ENCODE peak calls at places on chromosome 5, in seven cellular contexts. C is heart left ventricle, W is colonic mucosa, U is uterus, X is ovary, G is heart right ventricle, A is lower lobe of right lung. D is an unnamed sample.

GRCh38 chr5:54944364-54944763 is 41.0 kb downstream of the ESM1 start:
- DNase-seq in X (no peak), C (no peak), U (no peak), A (no peak), W (no peak), G (peak), D (no peak)

GRCh38 chr5:116071211-116071610 is 13.6 kb upstream of the COMMD10 start:
- DNase-seq in U (no peak), X (no peak), C (no peak), W (no peak), A (no peak), G (no peak), D (no peak)

GRCh38 chr5:1180096-1180495 is 21.3 kb upstream of the SLC6A19 start:
- DNase-seq in C (no peak), W (no peak), U (no peak), G (no peak), A (peak), X (no peak), D (no peak)

GRCh38 chr5:111675540-111675939 is 81.5 kb downstream of the NREP start:
- DNase-seq in G (no peak), C (no peak), W (no peak), X (no peak), U (no peak), A (no peak), D (no peak)

GRCh38 chr5:19874811-19875210 is 113.2 kb downstream of the CDH18 start:
- DNase-seq in U (no peak), W (no peak), A (no peak), C (no peak), X (no peak), G (no peak), D (no peak)

GRCh38 chr5:120101771-120102170 is 362.3 kb upstream of the PRR16 start:
- DNase-seq in X (no peak), U (no peak), A (no peak), W (no peak), G (no peak), C (no peak), D (no peak)

GRCh38 chr5:18792145-18792544 is 1157.9 kb downstream of the TAF11L14 start:
- DNase-seq in X (no peak), C (no peak), A (no peak), G (no peak), U (no peak), W (no peak), D (peak)

GRCh38 chr5:92371171-92371888 is 988.2 kb upstream of the ARRDC3 start:
- DNase-seq in C (no peak), U (no peak), G (no peak), A (no peak), X (no peak), W (no peak), D (no peak)

GRCh38 chr5:11335881-11336760 is 568.1 kb downstream of the CTNND2 start:
- DNase-seq in U (no peak), G (no peak), W (no peak), X (no peak), A (no peak), C (no peak), D (no peak)

GRCh38 chr5:177545487-177546261 is 8.7 kb downstream of the FAM193B start:
- DNase-seq in X (no peak), C (peak), G (peak), A (peak), W (peak), U (peak), D (no peak)

GRCh38 chr5:150340614-150341265 is 16.8 kb upstream of the TCOF1 start:
- DNase-seq in C (no peak), A (no peak), W (no peak), X (no peak), G (no peak), U (no peak), D (no peak)

GRCh38 chr5:1490360-1490759 is 33.4 kb downstream of the LPCAT1 start:
- DNase-seq in U (no peak), W (no peak), X (no peak), G (no peak), A (no peak), C (no peak), D (no peak)

GRCh38 chr5:142171270-142171669 is 62.7 kb downstream of the NDFIP1 start:
- DNase-seq in G (no peak), X (no peak), C (no peak), U (no peak), A (no peak), W (no peak), D (no peak)

GRCh38 chr5:175873090-175873454 is 1.7 kb downstream of the CPLX2 start:
- DNase-seq in G (no peak), W (no peak), X (no peak), U (no peak), C (no peak), A (peak), D (no peak)

DNA sequence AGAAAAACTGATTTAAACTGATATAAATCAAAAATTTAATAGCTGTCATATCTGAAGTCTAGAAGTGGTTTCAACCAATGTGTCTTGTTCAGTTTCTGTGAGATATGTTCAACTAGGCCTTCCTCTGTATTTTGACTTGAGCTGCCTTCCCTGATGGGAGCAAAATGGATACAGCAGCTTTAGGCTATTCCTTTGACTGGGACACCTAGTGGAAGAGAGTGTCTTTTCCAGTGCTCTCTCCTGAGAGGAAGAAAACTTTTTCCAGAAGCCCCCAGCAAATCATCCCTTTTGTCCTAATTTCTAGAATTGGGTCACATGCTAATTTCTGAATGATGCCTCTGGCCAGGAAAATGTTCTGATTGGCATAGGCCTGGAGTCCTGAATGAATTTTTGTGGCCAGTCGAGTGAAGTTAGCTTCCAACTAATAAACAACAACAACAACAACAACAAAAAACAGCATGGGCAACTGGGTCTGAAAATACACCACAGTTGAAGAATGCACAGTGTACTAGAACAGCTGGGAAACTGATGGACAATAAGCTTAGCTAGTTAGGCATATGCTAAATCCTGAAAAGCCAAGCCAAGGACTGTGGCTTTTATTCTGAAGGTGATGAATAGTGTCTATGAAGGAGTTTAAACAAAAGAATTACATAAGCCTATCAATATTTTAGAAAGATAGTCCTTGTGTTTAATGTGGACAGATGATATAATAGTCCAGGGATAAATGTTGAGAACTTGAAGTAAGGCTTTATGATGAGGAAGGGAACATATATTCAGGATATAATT is 125.7 kb downstream of the FBN2 start:
- DNase-seq in X (no peak), G (no peak), C (no peak), W (no peak), U (no peak), A (no peak), D (no peak)
- TF ChIP-seq CTCF in X (no peak), G (no peak), C (no peak), W (no peak), U (no peak), A (no peak), D (no peak)

DNA sequence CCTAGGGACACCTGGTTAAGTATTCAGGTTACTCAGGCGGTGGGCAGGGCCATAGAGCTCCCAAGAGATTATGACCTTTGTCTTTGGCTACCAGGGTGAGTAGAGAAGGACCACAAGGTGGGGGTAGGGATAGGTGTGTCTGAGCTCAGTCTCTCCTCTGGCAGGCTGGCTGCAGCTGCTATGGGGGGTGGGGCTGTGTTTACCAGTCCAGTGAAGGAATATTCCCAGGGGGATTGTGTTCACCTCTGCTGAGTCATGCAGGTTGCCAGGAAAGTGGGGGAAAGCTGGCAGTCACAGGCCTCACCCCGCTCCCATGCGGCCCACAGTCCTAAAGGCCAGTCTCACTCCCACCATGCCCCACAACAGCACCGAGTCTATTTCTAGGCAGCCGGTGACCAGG is 53.6 kb upstream of the POU5F2 start:
- DNase-seq in X (no peak), U (no peak), G (no peak), W (no peak), A (no peak), C (no peak), D (no peak)
- H3K4me3 ChIP-seq in X (no peak), U (no peak), G (no peak), W (no peak), A (no peak), C (no peak), D (no peak)

DNA sequence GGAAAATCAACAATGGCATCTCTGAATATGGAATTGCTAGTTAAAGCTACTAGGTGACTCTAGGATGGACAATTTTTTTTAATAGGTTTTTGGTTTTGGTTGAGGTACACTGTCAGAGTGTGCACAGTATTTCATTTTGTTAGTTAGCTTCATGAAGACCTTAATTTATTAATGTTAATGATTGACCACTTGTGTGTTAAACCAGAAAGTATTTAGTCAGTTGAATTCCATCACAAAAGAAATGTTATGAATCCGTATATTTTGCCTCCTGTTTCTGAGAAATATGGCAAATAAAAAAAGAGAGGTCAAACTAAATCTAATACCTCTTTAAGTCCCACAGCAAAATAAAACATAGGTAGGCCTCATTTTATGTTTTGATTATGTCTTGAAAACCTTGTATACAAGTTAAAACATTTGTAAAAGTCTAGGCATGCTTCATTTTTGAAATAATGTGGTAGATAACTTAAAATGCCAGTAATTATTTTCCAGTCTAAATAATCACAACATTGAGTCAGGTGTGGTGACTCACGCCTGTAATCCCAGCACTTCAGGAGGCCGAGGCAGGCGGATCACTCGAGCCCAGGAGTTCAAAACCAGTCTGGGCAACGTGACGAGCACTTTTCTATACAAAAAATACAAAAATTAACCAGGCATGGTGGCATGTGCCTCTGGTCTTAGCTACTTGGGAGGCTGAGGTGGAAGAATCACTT is 50.7 kb downstream of the ITGA1 start:
- DNase-seq in X (no peak), A (no peak), C (no peak), W (no peak), G (no peak), U (no peak), D (no peak)
- H3K27ac ChIP-seq in X (no peak), A (peak), C (no peak), W (peak), G (peak), U (peak), D (no peak)

GRCh38 chr5:135065306-135066265 is 31.6 kb upstream of the PITX1 start:
- DNase-seq in C (no peak), X (no peak), A (no peak), G (no peak), U (no peak), W (no peak), D (no peak)

GRCh38 chr5:135066781-135067430 is 32.9 kb upstream of the PITX1 start:
- DNase-seq in G (no peak), C (no peak), U (no peak), A (no peak), X (no peak), W (no peak), D (no peak)

GRCh38 chr5:135069895-135070657 is 36.0 kb upstream of the PITX1 start:
- DNase-seq in X (no peak), U (peak), A (no peak), G (no peak), W (no peak), C (no peak), D (no peak)

GRCh38 chr5:135069016-135069770 is 35.2 kb upstream of the PITX1 start:
- DNase-seq in U (no peak), G (no peak), A (no peak), X (no peak), C (no peak), W (no peak), D (no peak)

DNA sequence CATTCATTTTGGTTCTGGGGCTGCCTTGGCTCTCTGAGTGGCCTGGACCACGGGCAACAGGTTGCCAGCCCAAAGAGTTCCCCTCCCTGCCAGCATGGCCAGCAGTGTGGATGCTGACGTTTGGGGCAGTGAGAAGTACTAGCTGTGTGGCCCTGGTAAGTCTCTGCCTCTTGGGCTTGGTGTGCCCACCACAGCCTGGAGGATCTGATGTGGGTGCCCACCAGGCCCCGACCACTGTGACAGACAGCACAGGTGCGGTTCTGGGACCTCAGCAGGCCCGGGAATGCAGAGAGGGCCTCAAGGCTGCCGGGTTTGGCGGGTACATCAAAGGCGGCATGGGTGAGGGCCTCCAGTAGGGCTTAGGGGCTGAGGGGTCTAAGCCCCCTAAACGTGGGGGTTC is 33.6 kb upstream of the PITX1 start:
- DNase-seq in A (no peak), G (no peak), U (no peak), W (no peak), C (no peak), X (no peak), D (no peak)
- TF ChIP-seq CTCF in A (no peak), G (no peak), U (no peak), W (no peak), C (no peak), X (no peak), D (no peak)